ENCODE peak calls at places on chromosome 15, in four cellular contexts. One of them, this sample, is unnamed.

GRCh38 chr15:32908921-32909320 is 191.1 kb downstream of the GREM1 start:
- DNase-seq in activated CD8-positive, alpha-beta T cell treated with anti-CD3 and anti-CD28 coated beads for 36 hours: no peak
- DNase-seq in hepatocyte: no peak
- DNase-seq in PC-3: no peak
- DNase-seq in this sample: no peak

GRCh38 chr15:101676965-101677364 is 24.8 kb upstream of the TM2D3 start:
- DNase-seq in activated CD8-positive, alpha-beta T cell treated with anti-CD3 and anti-CD28 coated beads for 36 hours: no peak
- DNase-seq in hepatocyte: no peak
- DNase-seq in PC-3: no peak
- DNase-seq in this sample: no peak

GRCh38 chr15:72902245-72902928 is 118.8 kb upstream of the ADPGK start:
- DNase-seq in activated CD8-positive, alpha-beta T cell treated with anti-CD3 and anti-CD28 coated beads for 36 hours: no peak
- DNase-seq in hepatocyte: peak
- DNase-seq in PC-3: no peak
- DNase-seq in this sample: no peak

GRCh38 chr15:56532766-56533455 is 68.0 kb upstream of the MNS1 start:
- DNase-seq in activated CD8-positive, alpha-beta T cell treated with anti-CD3 and anti-CD28 coated beads for 36 hours: no peak
- DNase-seq in hepatocyte: no peak
- DNase-seq in PC-3: no peak
- DNase-seq in this sample: no peak

GRCh38 chr15:50636146-50636545 is 50.5 kb downstream of the TRPM7 start:
- DNase-seq in activated CD8-positive, alpha-beta T cell treated with anti-CD3 and anti-CD28 coated beads for 36 hours: no peak
- DNase-seq in hepatocyte: no peak
- DNase-seq in PC-3: no peak
- DNase-seq in this sample: no peak

GRCh38 chr15:29919380-29919881 is 97.2 kb upstream of the TJP1 start:
- DNase-seq in activated CD8-positive, alpha-beta T cell treated with anti-CD3 and anti-CD28 coated beads for 36 hours: no peak
- DNase-seq in hepatocyte: no peak
- DNase-seq in PC-3: no peak
- DNase-seq in this sample: no peak

GRCh38 chr15:48578965-48579364 is 66.5 kb downstream of the FBN1 start:
- DNase-seq in activated CD8-positive, alpha-beta T cell treated with anti-CD3 and anti-CD28 coated beads for 36 hours: no peak
- DNase-seq in hepatocyte: no peak
- DNase-seq in PC-3: no peak
- DNase-seq in this sample: no peak

GRCh38 chr15:59792359-59792758 is 103.2 kb upstream of the BNIP2 start:
- DNase-seq in activated CD8-positive, alpha-beta T cell treated with anti-CD3 and anti-CD28 coated beads for 36 hours: peak
- DNase-seq in hepatocyte: no peak
- DNase-seq in PC-3: no peak
- DNase-seq in this sample: no peak

GRCh38 chr15:50968353-50968752 is 59.9 kb downstream of the AP4E1 start:
- DNase-seq in activated CD8-positive, alpha-beta T cell treated with anti-CD3 and anti-CD28 coated beads for 36 hours: no peak
- DNase-seq in hepatocyte: no peak
- DNase-seq in PC-3: peak
- DNase-seq in this sample: no peak

GRCh38 chr15:90583471-90584252 is 53.9 kb downstream of the CRTC3 start:
- DNase-seq in activated CD8-positive, alpha-beta T cell treated with anti-CD3 and anti-CD28 coated beads for 36 hours: no peak
- DNase-seq in hepatocyte: no peak
- DNase-seq in PC-3: no peak
- DNase-seq in this sample: no peak
- TF ChIP-seq CTCF in activated CD8-positive, alpha-beta T cell treated with anti-CD3 and anti-CD28 coated beads for 36 hours: no peak
- TF ChIP-seq CTCF in hepatocyte: no peak
- TF ChIP-seq CTCF in PC-3: no peak
- TF ChIP-seq CTCF in this sample: no peak

DNA sequence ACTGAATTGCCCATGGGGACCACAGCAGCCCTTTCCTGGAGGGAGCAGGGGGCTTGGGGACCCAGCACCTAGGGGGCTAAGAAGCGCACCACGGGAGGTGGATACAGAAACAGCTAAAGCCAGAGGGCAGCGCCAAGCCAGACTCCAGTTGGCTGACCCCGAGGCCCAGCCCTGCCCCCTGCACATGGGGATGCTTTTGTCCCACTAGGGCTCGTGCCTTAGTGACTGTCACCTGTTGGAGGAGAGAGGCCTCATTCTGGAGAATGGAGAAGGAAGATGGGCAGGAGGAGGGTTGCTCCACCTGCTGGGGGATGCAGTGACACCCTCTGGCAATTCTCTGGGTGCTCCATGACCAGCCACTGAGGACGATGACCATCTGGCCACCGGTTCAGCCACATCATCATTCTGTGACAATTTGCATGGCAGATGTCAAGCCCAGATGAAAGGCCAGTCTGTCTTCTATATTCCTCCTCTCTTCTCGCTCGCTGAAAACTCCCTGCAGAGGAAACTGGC is 167.8 kb upstream of the TLE3 start:
- DNase-seq in activated CD8-positive, alpha-beta T cell treated with anti-CD3 and anti-CD28 coated beads for 36 hours: no peak
- DNase-seq in hepatocyte: no peak
- DNase-seq in PC-3: no peak
- DNase-seq in this sample: no peak
- TF ChIP-seq CTCF in activated CD8-positive, alpha-beta T cell treated with anti-CD3 and anti-CD28 coated beads for 36 hours: peak
- TF ChIP-seq CTCF in hepatocyte: no peak
- TF ChIP-seq CTCF in PC-3: peak
- TF ChIP-seq CTCF in this sample: peak

GRCh38 chr15:94523873-94524272 is 292.5 kb downstream of the MCTP2 start:
- DNase-seq in activated CD8-positive, alpha-beta T cell treated with anti-CD3 and anti-CD28 coated beads for 36 hours: no peak
- DNase-seq in hepatocyte: no peak
- DNase-seq in PC-3: no peak
- DNase-seq in this sample: no peak

GRCh38 chr15:94522125-94522524 is 290.8 kb downstream of the MCTP2 start:
- DNase-seq in activated CD8-positive, alpha-beta T cell treated with anti-CD3 and anti-CD28 coated beads for 36 hours: no peak
- DNase-seq in hepatocyte: no peak
- DNase-seq in PC-3: no peak
- DNase-seq in this sample: no peak

GRCh38 chr15:94524565-94524964 is 293.2 kb downstream of the MCTP2 start:
- DNase-seq in activated CD8-positive, alpha-beta T cell treated with anti-CD3 and anti-CD28 coated beads for 36 hours: no peak
- DNase-seq in hepatocyte: peak
- DNase-seq in PC-3: no peak
- DNase-seq in this sample: no peak

DNA sequence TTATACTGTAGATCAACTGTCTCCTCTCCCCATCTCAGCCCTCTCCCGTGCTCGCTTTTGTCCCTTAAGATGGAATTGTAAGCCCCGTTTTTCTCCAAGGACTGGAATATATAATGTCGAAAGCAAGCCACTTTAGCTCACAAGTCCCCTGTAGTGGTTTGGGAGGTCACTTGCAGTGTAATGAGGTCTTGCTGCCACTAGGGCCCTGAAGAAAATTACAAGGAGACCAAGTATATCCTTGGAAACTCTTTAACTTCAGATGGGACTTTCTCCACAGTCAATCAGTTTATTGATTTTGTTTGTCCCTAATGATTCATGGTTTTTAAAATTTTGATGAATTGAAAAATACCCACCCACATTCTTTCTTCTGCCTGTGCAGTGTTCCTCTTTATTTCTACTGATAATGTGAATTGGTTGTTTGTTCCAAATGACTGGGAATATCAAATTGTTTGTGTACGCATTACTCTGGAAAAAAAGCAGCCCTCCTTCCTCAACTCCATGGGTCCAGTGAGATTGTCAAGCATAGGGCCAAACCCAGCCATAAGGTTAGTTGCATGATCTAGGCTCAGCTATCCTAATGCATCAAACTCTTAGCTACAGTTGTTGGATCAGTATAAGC is 294.8 kb downstream of the MCTP2 start:
- DNase-seq in activated CD8-positive, alpha-beta T cell treated with anti-CD3 and anti-CD28 coated beads for 36 hours: no peak
- DNase-seq in hepatocyte: no peak
- DNase-seq in PC-3: peak
- DNase-seq in this sample: no peak
- TF ChIP-seq CTCF in activated CD8-positive, alpha-beta T cell treated with anti-CD3 and anti-CD28 coated beads for 36 hours: peak
- TF ChIP-seq CTCF in hepatocyte: peak
- TF ChIP-seq CTCF in PC-3: peak
- TF ChIP-seq CTCF in this sample: no peak

GRCh38 chr15:40847225-40847961 is 3.5 kb downstream of the SPINT1 start:
- DNase-seq in activated CD8-positive, alpha-beta T cell treated with anti-CD3 and anti-CD28 coated beads for 36 hours: no peak
- DNase-seq in hepatocyte: peak
- DNase-seq in PC-3: peak
- DNase-seq in this sample: peak
- TF ChIP-seq CTCF in activated CD8-positive, alpha-beta T cell treated with anti-CD3 and anti-CD28 coated beads for 36 hours: no peak
- TF ChIP-seq CTCF in hepatocyte: no peak
- TF ChIP-seq CTCF in PC-3: no peak
- TF ChIP-seq CTCF in this sample: no peak

GRCh38 chr15:69652906-69653305 is 200.3 kb downstream of the RPLP1 start:
- DNase-seq in activated CD8-positive, alpha-beta T cell treated with anti-CD3 and anti-CD28 coated beads for 36 hours: no peak
- DNase-seq in hepatocyte: no peak
- DNase-seq in PC-3: no peak
- DNase-seq in this sample: no peak
- TF ChIP-seq CTCF in activated CD8-positive, alpha-beta T cell treated with anti-CD3 and anti-CD28 coated beads for 36 hours: no peak
- TF ChIP-seq CTCF in hepatocyte: no peak
- TF ChIP-seq CTCF in PC-3: no peak
- TF ChIP-seq CTCF in this sample: no peak

GRCh38 chr15:68429691-68430470 is 2.1 kb downstream of the ITGA11 start:
- DNase-seq in activated CD8-positive, alpha-beta T cell treated with anti-CD3 and anti-CD28 coated beads for 36 hours: no peak
- DNase-seq in hepatocyte: no peak
- DNase-seq in PC-3: no peak
- DNase-seq in this sample: no peak

GRCh38 chr15:68432665-68433064 is 702 bp upstream of the ITGA11 start:
- DNase-seq in activated CD8-positive, alpha-beta T cell treated with anti-CD3 and anti-CD28 coated beads for 36 hours: no peak
- DNase-seq in hepatocyte: no peak
- DNase-seq in PC-3: no peak
- DNase-seq in this sample: no peak

GRCh38 chr15:68430471-68431036 is 1.4 kb downstream of the ITGA11 start:
- DNase-seq in activated CD8-positive, alpha-beta T cell treated with anti-CD3 and anti-CD28 coated beads for 36 hours: no peak
- DNase-seq in hepatocyte: no peak
- DNase-seq in PC-3: no peak
- DNase-seq in this sample: no peak

GRCh38 chr15:68431792-68432401 is at the start of gene ITGA11:
- DNase-seq in activated CD8-positive, alpha-beta T cell treated with anti-CD3 and anti-CD28 coated beads for 36 hours: peak
- DNase-seq in hepatocyte: peak
- DNase-seq in PC-3: peak
- DNase-seq in this sample: no peak

DNA sequence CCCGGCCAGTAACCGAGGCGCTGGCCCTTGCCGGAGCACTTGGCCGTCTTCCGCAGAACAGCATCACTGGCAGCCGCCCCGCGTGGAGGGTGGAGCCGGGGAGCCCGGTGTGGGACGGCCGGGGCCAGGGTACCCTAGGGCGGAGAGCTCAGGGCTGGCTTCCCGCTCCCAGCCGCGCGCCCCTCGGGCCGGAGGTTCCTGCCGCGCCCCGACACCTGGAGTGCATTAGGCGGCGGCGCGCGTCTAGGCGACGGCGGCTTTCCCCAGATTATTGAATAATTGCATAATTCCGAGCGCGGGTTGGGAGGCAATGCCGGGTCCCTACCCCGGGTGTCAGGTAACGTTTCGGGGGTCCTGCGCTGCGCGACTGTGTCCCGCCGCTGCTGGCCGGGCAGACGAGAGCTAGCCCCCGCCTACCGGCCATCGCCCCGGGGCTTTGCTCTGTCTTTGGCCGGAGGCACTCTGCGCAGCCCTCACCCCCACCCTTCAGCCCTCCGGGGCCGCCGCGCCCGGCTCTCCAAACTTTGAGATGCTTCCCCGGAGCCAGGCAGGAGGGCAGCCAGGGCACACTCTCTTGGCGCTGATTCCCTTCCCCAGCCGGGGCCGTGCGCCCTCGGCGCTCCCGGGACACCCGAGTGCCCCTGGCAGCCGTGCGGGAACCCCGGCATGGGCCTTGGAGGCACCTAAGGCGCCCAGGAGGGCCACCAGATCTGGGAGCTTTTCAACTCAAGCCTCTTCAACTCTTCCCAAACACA is 749 bp downstream of the ITGA11 start:
- DNase-seq in activated CD8-positive, alpha-beta T cell treated with anti-CD3 and anti-CD28 coated beads for 36 hours: no peak
- DNase-seq in hepatocyte: peak
- DNase-seq in PC-3: no peak
- DNase-seq in this sample: no peak
- TF ChIP-seq CTCF in activated CD8-positive, alpha-beta T cell treated with anti-CD3 and anti-CD28 coated beads for 36 hours: no peak
- TF ChIP-seq CTCF in hepatocyte: no peak
- TF ChIP-seq CTCF in PC-3: no peak
- TF ChIP-seq CTCF in this sample: no peak

GRCh38 chr15:69413822-69414701 is at the start of gene KIF23:
- DNase-seq in activated CD8-positive, alpha-beta T cell treated with anti-CD3 and anti-CD28 coated beads for 36 hours: peak
- DNase-seq in hepatocyte: peak
- DNase-seq in PC-3: peak
- DNase-seq in this sample: peak
- TF ChIP-seq CTCF in activated CD8-positive, alpha-beta T cell treated with anti-CD3 and anti-CD28 coated beads for 36 hours: no peak
- TF ChIP-seq CTCF in hepatocyte: no peak
- TF ChIP-seq CTCF in PC-3: no peak
- TF ChIP-seq CTCF in this sample: no peak